ENCODE peak calls at places on chromosomes 13 and 19, in four cellular contexts. E, S, A and H are unnamed samples.

GRCh38 chr19:41427647-41428480 is 690 bp upstream of the B3GNT8 start:
- DNase-seq in E (no peak), S (no peak), A (no peak), H (no peak)

GRCh38 chr13:75787249-75787940 is 151.3 kb downstream of the LMO7 start:
- DNase-seq in E (no peak), S (peak), A (peak), H (no peak)

GRCh38 chr19:42589792-42590191 is 4.9 kb downstream of the CEACAM8 start:
- DNase-seq in E (no peak), S (no peak), A (no peak), H (no peak)

GRCh38 chr19:4732680-4733114 is 9.1 kb upstream of the DPP9 start:
- DNase-seq in E (no peak), S (peak), A (peak), H (peak)

GRCh38 chr13:38954291-38954690 is 36.3 kb downstream of the STOML3 start:
- DNase-seq in E (no peak), S (no peak), A (peak), H (no peak)

GRCh38 chr13:108214511-108215383 is 589 bp downstream of the LIG4 start:
- DNase-seq in E (no peak), S (no peak), A (peak), H (no peak)

GRCh38 chr19:16417660-16418596 is 53.8 kb downstream of the EPS15L1 start:
- DNase-seq in E (peak), S (peak), A (peak), H (peak)

GRCh38 chr13:112509190-112509589 is 78.8 kb downstream of the TUBGCP3 start:
- DNase-seq in E (no peak), S (no peak), A (no peak), H (no peak)

GRCh38 chr13:23570931-23571330 is 719 bp downstream of the TNFRSF19 start:
- DNase-seq in E (no peak), S (peak), A (no peak), H (no peak)

GRCh38 chr13:23572836-23573235 is 2.6 kb downstream of the TNFRSF19 start:
- DNase-seq in E (no peak), S (no peak), A (no peak), H (no peak)

GRCh38 chr13:23574421-23574820 is 4.2 kb downstream of the TNFRSF19 start:
- DNase-seq in E (no peak), S (no peak), A (no peak), H (no peak)

GRCh38 chr13:23567792-23568480 is 2.3 kb upstream of the TNFRSF19 start:
- DNase-seq in E (no peak), S (no peak), A (no peak), H (peak)

DNA sequence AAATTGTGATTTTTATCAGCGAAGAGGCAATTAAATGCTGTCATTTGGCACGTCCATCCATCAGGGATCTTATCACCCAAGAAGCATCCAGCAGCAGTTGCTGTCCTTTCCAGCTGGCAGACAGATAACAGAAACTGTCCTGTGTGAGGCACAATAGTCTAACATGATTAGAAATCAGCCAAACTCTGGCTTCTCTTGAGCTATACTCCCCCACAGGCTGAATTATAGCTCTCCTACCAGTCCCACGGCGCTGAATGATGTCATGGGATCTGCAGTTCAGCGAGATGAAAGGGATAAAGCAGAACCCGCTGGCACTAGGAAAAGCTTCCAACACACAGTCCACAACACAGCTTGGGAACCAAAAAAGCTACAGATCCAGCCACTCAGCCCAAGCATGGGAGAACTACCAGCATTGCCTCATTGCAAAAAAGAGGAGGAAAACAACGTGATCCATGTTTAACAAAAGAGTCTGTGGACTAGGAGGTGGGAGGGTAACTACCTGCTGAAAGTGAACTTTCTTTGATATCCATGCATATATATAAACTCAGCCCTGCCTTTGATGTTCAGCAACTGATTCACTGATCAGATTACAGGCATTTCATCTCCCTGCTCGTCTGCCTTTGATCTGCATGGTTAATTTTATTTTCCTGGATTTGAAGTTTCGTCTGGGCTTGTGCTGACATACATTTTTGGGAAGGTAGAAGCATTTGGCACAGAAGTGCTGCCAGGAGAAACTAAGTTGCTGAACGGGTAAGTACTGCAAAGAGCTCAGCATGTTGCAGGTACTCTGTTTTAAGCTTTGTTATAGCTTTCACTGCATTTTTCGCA is at the start of gene TNFRSF19:
- DNase-seq in E (no peak), S (peak), A (peak), H (no peak)
- H2BK15ac ChIP-seq in E (no peak), S (peak), A (no peak), H (no peak)

GRCh38 chr19:49590071-49590970 is 661 bp upstream of the PRR12 start:
- DNase-seq in E (peak), S (peak), A (peak), H (peak)
- H2BK15ac ChIP-seq in E (peak), S (peak), A (peak), H (peak)

GRCh38 chr13:20326809-20327208 is 94.7 kb upstream of the GJB6 start:
- DNase-seq in E (no peak), S (no peak), A (no peak), H (no peak)

GRCh38 chr13:20326276-20326675 is 94.2 kb upstream of the GJB6 start:
- DNase-seq in E (no peak), S (no peak), A (no peak), H (no peak)

DNA sequence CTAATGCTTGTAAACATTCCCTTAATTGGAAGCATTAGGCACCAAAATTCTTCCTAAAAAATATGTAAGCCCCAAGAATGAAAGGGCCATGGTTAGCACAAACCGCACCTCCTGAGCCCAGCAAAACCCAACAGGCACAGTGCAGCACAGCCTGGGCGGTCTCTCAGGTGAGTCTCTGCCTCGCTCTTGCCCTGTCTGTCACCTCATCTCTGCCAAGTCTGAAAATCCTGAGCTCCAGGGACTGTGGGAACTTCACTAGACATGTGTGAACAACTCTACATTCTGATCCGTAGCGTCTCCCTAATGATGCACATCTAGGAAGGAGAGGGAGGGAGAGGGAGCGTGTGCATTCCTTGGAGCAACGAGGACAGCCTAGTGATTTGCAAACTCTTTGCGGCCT is 88.8 kb upstream of the GJB6 start:
- DNase-seq in E (no peak), S (no peak), A (no peak), H (no peak)
- H2BK15ac ChIP-seq in E (no peak), S (no peak), A (no peak), H (no peak)

GRCh38 chr13:59367467-59367866 is 796.3 kb downstream of the DIAPH3 start:
- DNase-seq in E (no peak), S (no peak), A (no peak), H (no peak)

GRCh38 chr13:59371229-59371628 is 792.5 kb downstream of the DIAPH3 start:
- DNase-seq in E (no peak), S (no peak), A (no peak), H (no peak)

GRCh38 chr13:59368652-59369051 is 795.1 kb downstream of the DIAPH3 start:
- DNase-seq in E (no peak), S (no peak), A (no peak), H (no peak)

GRCh38 chr13:59374720-59375119 is 789.0 kb downstream of the DIAPH3 start:
- DNase-seq in E (no peak), S (no peak), A (no peak), H (no peak)

GRCh38 chr13:59373341-59373740 is 790.4 kb downstream of the DIAPH3 start:
- DNase-seq in E (no peak), S (no peak), A (no peak), H (no peak)
- H2BK15ac ChIP-seq in E (no peak), S (no peak), A (no peak), H (no peak)